ENCODE peak calls at places on chromosomes 13 and 19, in eight cellular contexts. E is HepG2, L is AG09319, I is fibroblast of pulmonary artery, C is brain microvascular endothelial cell, V is neural progenitor cell, H is cardiac fibroblast, D is thoracic aorta. S is an unnamed sample.
A peak's percentile ranks its signal among the peaks of the same experiment; 100 is the strongest.

GRCh38 chr19:16946951-16947940 is 58.4 kb downstream of the F2RL3 start:
- DNase-seq in E (no peak), L (no peak), I (no peak), C (no peak), V (no peak), H (no peak), D (no peak), S (no peak)

GRCh38 chr13:21917046-21918010 is 246.5 kb downstream of the FGF9 start:
- DNase-seq in E (no peak), L (no peak), I (no peak), C (no peak), V (no peak), H (no peak), D (no peak), S (no peak)

GRCh38 chr19:2253106-2254051 is 2.8 kb downstream of the JSRP1 start:
- DNase-seq in E (peak; percentile 45), L (no peak), I (no peak), C (no peak), V (peak; percentile 83), H (no peak), D (no peak), S (no peak)

GRCh38 chr19:2289714-2290435 is 7.9 kb upstream of the PEAK3 start:
- DNase-seq in E (no peak), L (no peak), I (no peak), C (no peak), V (peak; percentile 53), H (no peak), D (no peak), S (no peak)

GRCh38 chr13:110418944-110419343 is 111.9 kb downstream of the COL4A2 start:
- DNase-seq in E (no peak), L (no peak), I (no peak), C (no peak), V (no peak), H (no peak), D (no peak), S (no peak)

GRCh38 chr13:45811891-45812583 is 39.5 kb downstream of the SIAH3 start:
- DNase-seq in E (no peak), L (no peak), I (no peak), C (no peak), V (no peak), H (no peak), D (no peak), S (no peak)

GRCh38 chr13:102779426-102780159 is 6.0 kb upstream of the TEX30 start:
- DNase-seq in E (no peak), L (no peak), I (peak; percentile 28), C (no peak), V (no peak), H (no peak), D (no peak), S (no peak)

GRCh38 chr19:41994521-41994971 is 516 bp upstream of the ATP1A3 start:
- DNase-seq in E (no peak), L (no peak), I (no peak), C (no peak), V (no peak), H (no peak), D (no peak), S (no peak)

GRCh38 chr19:40576181-40576584 is 490 bp upstream of the SHKBP1 start:
- DNase-seq in E (no peak), L (no peak), I (no peak), C (no peak), V (peak; percentile 36), H (no peak), D (no peak), S (no peak)

GRCh38 chr13:39406688-39407087 is 196.3 kb downstream of the LHFPL6 start:
- DNase-seq in E (no peak), L (no peak), I (no peak), C (no peak), V (no peak), H (no peak), D (no peak), S (no peak)

GRCh38 chr19:14475251-14476073 is at the start of gene PTGER1:
- DNase-seq in E (no peak), L (no peak), I (no peak), C (no peak), V (peak; percentile 69), H (peak; percentile 45), D (no peak), S (no peak)

GRCh38 chr13:48161530-48162179 is 66.8 kb upstream of the MED4 start:
- DNase-seq in E (no peak), L (no peak), I (no peak), C (no peak), V (no peak), H (no peak), D (peak; percentile 7), S (no peak)

GRCh38 chr13:40640845-40641458 is 25.5 kb downstream of the FOXO1 start:
- DNase-seq in E (no peak), L (no peak), I (no peak), C (no peak), V (no peak), H (no peak), D (no peak), S (no peak)

GRCh38 chr13:111537843-111538499 is 217.5 kb downstream of the TEX29 start:
- DNase-seq in E (no peak), L (no peak), I (no peak), C (no peak), V (no peak), H (no peak), D (no peak), S (no peak)

GRCh38 chr19:35766571-35767104 is 8.7 kb downstream of the PROSER3 start:
- DNase-seq in E (no peak), L (no peak), I (no peak), C (no peak), V (no peak), H (no peak), D (no peak), S (no peak)

GRCh38 chr13:62093984-62094383 is 678.3 kb upstream of the PCDH20 start:
- DNase-seq in E (no peak), L (no peak), I (no peak), C (no peak), V (no peak), H (no peak), D (no peak), S (no peak)

GRCh38 chr13:44809152-44809551 is 180.1 kb downstream of the NUFIP1 start:
- DNase-seq in E (no peak), L (no peak), I (no peak), C (no peak), V (no peak), H (no peak), D (no peak), S (no peak)

GRCh38 chr13:28492527-28493367 is 2.2 kb downstream of the FLT1 start:
- DNase-seq in E (no peak), L (no peak), I (no peak), C (no peak), V (peak; percentile 46), H (no peak), D (no peak), S (no peak)

DNA sequence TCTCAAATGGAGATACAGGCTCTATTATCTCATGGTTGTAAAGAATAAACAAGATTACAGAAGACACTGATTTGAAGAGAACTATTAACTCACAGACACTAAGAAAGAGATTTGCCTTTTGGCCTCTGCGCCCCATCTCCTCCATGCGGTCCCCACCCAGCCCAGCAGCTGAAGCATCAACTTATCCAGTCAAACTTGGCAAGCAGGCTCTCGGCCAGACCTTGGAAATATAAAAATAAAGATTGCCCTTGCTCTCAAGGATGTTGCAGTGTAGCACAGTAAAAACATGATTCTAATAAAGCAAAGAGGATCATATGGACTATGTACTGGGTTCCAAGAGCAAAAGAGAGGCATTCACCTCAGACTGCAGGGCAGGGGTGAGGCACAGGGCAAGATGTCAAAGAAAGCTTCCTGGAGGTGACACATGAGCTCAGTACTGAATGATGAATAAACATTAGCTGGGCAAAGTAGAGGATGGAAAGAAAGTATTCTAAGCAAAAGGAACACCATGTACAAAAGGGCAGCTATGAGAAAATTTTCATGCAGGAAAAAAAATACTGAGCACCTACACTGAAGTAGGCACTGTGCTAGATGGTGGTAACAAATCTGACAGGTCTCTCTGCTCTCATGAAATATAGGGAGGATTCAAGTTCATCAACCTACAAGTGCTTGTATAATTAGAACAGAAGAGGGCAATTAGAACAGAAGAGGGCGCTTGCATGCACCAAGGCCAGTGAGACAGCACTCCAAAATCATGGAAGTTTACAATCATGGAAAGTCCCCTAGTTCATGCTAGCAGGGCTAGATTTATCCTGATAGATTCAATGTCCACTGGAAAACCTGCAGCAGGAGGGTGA is 85.0 kb downstream of the SACS start:
- DNase-seq in E (no peak), L (no peak), I (no peak), C (no peak), V (no peak), H (peak; percentile 16), D (no peak), S (no peak)
- TF ChIP-seq CTCF in E (no peak), L (peak; percentile 14), I (peak; percentile 16), C (peak; percentile 29), V (peak; percentile 13), H (no peak), D (no peak), S (no peak)

GRCh38 chr13:37640499-37640898 is 41.9 kb upstream of the POSTN start:
- DNase-seq in E (no peak), L (peak; percentile 46), I (peak; percentile 91), C (peak; percentile 64), V (peak; percentile 44), H (peak; percentile 89), D (no peak), S (peak; percentile 47)
- TF ChIP-seq CTCF in E (peak; percentile 19), L (peak; percentile 73), I (peak; percentile 82), C (peak; percentile 75), V (peak; percentile 68), H (peak; percentile 62), D (peak; percentile 49), S (peak; percentile 78)

GRCh38 chr19:6516018-6516658 is 14.0 kb upstream of the TUBB4A start:
- DNase-seq in E (peak; percentile 77), L (peak; percentile 70), I (peak; percentile 93), C (peak; percentile 94), V (peak; percentile 96), H (peak; percentile 90), D (peak; percentile 67), S (peak; percentile 77)

GRCh38 chr19:6514926-6515325 is 12.8 kb upstream of the TUBB4A start:
- DNase-seq in E (no peak), L (no peak), I (no peak), C (no peak), V (no peak), H (no peak), D (no peak), S (no peak)

GRCh38 chr19:6509118-6509971 is 7.2 kb upstream of the TUBB4A start:
- DNase-seq in E (peak; percentile 81), L (no peak), I (no peak), C (no peak), V (no peak), H (no peak), D (no peak), S (peak; percentile 83)

DNA sequence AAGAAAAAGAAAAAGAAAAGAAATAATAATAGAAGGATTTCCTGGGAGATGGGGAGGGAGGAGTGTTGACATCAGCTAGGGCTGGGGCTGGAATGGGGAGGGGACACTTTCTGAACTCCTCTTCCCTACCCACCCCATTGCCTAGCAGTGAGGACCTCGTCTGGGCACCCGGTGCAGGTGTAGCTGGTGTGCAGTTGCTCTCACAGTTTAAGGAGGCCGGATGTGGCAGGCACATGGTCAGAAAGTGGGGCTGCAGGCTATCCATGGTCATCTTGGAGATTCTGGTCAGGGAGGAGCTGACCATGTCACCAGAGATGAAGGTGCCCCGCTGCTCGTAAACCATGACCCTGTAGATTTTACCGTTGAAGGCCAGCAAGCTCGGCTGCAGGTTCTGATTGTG is 8.5 kb upstream of the TUBB4A start:
- DNase-seq in E (no peak), L (no peak), I (no peak), C (no peak), V (no peak), H (no peak), D (no peak), S (no peak)
- TF ChIP-seq CTCF in E (no peak), L (no peak), I (no peak), C (no peak), V (no peak), H (no peak), D (no peak), S (no peak)

GRCh38 chr19:53881482-53882390 is at the start of gene PRKCG:
- DNase-seq in E (peak; percentile 44), L (no peak), I (no peak), C (no peak), V (peak; percentile 87), H (no peak), D (no peak), S (no peak)
- TF ChIP-seq CTCF in E (peak; percentile 74), L (peak; percentile 35), I (peak; percentile 5), C (peak; percentile 37), V (peak; percentile 54), H (no peak), D (peak; percentile 41), S (peak; percentile 56)

S was measured in retinal pigment epithelial cell.